ENCODE peak calls at places on chromosomes 1 and 21, in four cellular contexts. One of them, this sample, is unnamed.
A peak's percentile ranks its signal among the peaks of the same experiment; 100 is the strongest.

GRCh38 chr1:186888367-186888766 is 59.6 kb downstream of the PLA2G4A start:
- DNase-seq in NCI-H510A treated with DMSO at 0.1 percent for 48 hours: no peak
- DNase-seq in stimulated activated CD8-positive, alpha-beta memory T cell treated with anti-CD3 and anti-CD28 coated beads, Interleukin-15, amount 100 ng/mL, for 1 hour: no peak
- DNase-seq in HTR-8/SVneo: no peak
- DNase-seq in this sample: no peak

GRCh38 chr1:3319874-3320245 is 134.6 kb upstream of the ARHGEF16 start:
- DNase-seq in NCI-H510A treated with DMSO at 0.1 percent for 48 hours: no peak
- DNase-seq in stimulated activated CD8-positive, alpha-beta memory T cell treated with anti-CD3 and anti-CD28 coated beads, Interleukin-15, amount 100 ng/mL, for 1 hour: no peak
- DNase-seq in HTR-8/SVneo: peak; percentile 57
- DNase-seq in this sample: peak; percentile 75

GRCh38 chr1:228490120-228491078 is 3.2 kb downstream of the RNF187 start:
- DNase-seq in NCI-H510A treated with DMSO at 0.1 percent for 48 hours: peak; percentile 87
- DNase-seq in stimulated activated CD8-positive, alpha-beta memory T cell treated with anti-CD3 and anti-CD28 coated beads, Interleukin-15, amount 100 ng/mL, for 1 hour: no peak
- DNase-seq in HTR-8/SVneo: no peak
- DNase-seq in this sample: peak; percentile 35

GRCh38 chr1:43058545-43059360 is 100.1 kb upstream of the SLC2A1 start:
- DNase-seq in NCI-H510A treated with DMSO at 0.1 percent for 48 hours: no peak
- DNase-seq in stimulated activated CD8-positive, alpha-beta memory T cell treated with anti-CD3 and anti-CD28 coated beads, Interleukin-15, amount 100 ng/mL, for 1 hour: no peak
- DNase-seq in HTR-8/SVneo: peak; percentile 79
- DNase-seq in this sample: no peak

GRCh38 chr1:28064064-28064463 is 24.3 kb downstream of the EYA3 start:
- DNase-seq in NCI-H510A treated with DMSO at 0.1 percent for 48 hours: no peak
- DNase-seq in stimulated activated CD8-positive, alpha-beta memory T cell treated with anti-CD3 and anti-CD28 coated beads, Interleukin-15, amount 100 ng/mL, for 1 hour: no peak
- DNase-seq in HTR-8/SVneo: peak; percentile 37
- DNase-seq in this sample: no peak

GRCh38 chr1:215226755-215227154 is 144.2 kb downstream of the KCNK2 start:
- DNase-seq in NCI-H510A treated with DMSO at 0.1 percent for 48 hours: no peak
- DNase-seq in stimulated activated CD8-positive, alpha-beta memory T cell treated with anti-CD3 and anti-CD28 coated beads, Interleukin-15, amount 100 ng/mL, for 1 hour: no peak
- DNase-seq in HTR-8/SVneo: no peak
- DNase-seq in this sample: no peak

GRCh38 chr1:243916160-243916559 is 66.1 kb upstream of the AKT3 start:
- DNase-seq in NCI-H510A treated with DMSO at 0.1 percent for 48 hours: no peak
- DNase-seq in stimulated activated CD8-positive, alpha-beta memory T cell treated with anti-CD3 and anti-CD28 coated beads, Interleukin-15, amount 100 ng/mL, for 1 hour: no peak
- DNase-seq in HTR-8/SVneo: peak; percentile 51
- DNase-seq in this sample: no peak

GRCh38 chr1:93732514-93732913 is 50.9 kb upstream of the BCAR3 start:
- DNase-seq in NCI-H510A treated with DMSO at 0.1 percent for 48 hours: no peak
- DNase-seq in stimulated activated CD8-positive, alpha-beta memory T cell treated with anti-CD3 and anti-CD28 coated beads, Interleukin-15, amount 100 ng/mL, for 1 hour: no peak
- DNase-seq in HTR-8/SVneo: no peak
- DNase-seq in this sample: no peak

GRCh38 chr1:230857077-230857476 is 11.2 kb downstream of the C1orf198 start:
- DNase-seq in NCI-H510A treated with DMSO at 0.1 percent for 48 hours: no peak
- DNase-seq in stimulated activated CD8-positive, alpha-beta memory T cell treated with anti-CD3 and anti-CD28 coated beads, Interleukin-15, amount 100 ng/mL, for 1 hour: no peak
- DNase-seq in HTR-8/SVneo: no peak
- DNase-seq in this sample: no peak

GRCh38 chr1:156258859-156259258 is 11.0 kb upstream of the PAQR6 start:
- DNase-seq in NCI-H510A treated with DMSO at 0.1 percent for 48 hours: no peak
- DNase-seq in stimulated activated CD8-positive, alpha-beta memory T cell treated with anti-CD3 and anti-CD28 coated beads, Interleukin-15, amount 100 ng/mL, for 1 hour: no peak
- DNase-seq in HTR-8/SVneo: no peak
- DNase-seq in this sample: no peak

GRCh38 chr1:156414440-156415064 is 45.5 kb downstream of the RHBG start:
- DNase-seq in NCI-H510A treated with DMSO at 0.1 percent for 48 hours: no peak
- DNase-seq in stimulated activated CD8-positive, alpha-beta memory T cell treated with anti-CD3 and anti-CD28 coated beads, Interleukin-15, amount 100 ng/mL, for 1 hour: no peak
- DNase-seq in HTR-8/SVneo: no peak
- DNase-seq in this sample: no peak

GRCh38 chr1:3640113-3640932 is 9.6 kb downstream of the WRAP73 start:
- DNase-seq in NCI-H510A treated with DMSO at 0.1 percent for 48 hours: no peak
- DNase-seq in stimulated activated CD8-positive, alpha-beta memory T cell treated with anti-CD3 and anti-CD28 coated beads, Interleukin-15, amount 100 ng/mL, for 1 hour: no peak
- DNase-seq in HTR-8/SVneo: no peak
- DNase-seq in this sample: no peak

GRCh38 chr1:18322353-18323032 is 158.2 kb upstream of the KLHDC7A start:
- DNase-seq in NCI-H510A treated with DMSO at 0.1 percent for 48 hours: no peak
- DNase-seq in stimulated activated CD8-positive, alpha-beta memory T cell treated with anti-CD3 and anti-CD28 coated beads, Interleukin-15, amount 100 ng/mL, for 1 hour: no peak
- DNase-seq in HTR-8/SVneo: no peak
- DNase-seq in this sample: peak; percentile 9

GRCh38 chr1:201346337-201346939 is 31.0 kb downstream of the TNNT2 start:
- DNase-seq in NCI-H510A treated with DMSO at 0.1 percent for 48 hours: peak; percentile 49
- DNase-seq in stimulated activated CD8-positive, alpha-beta memory T cell treated with anti-CD3 and anti-CD28 coated beads, Interleukin-15, amount 100 ng/mL, for 1 hour: no peak
- DNase-seq in HTR-8/SVneo: peak; percentile 75
- DNase-seq in this sample: peak; percentile 78

GRCh38 chr21:25956993-25957714 is 213.4 kb downstream of the APP start:
- DNase-seq in NCI-H510A treated with DMSO at 0.1 percent for 48 hours: no peak
- DNase-seq in stimulated activated CD8-positive, alpha-beta memory T cell treated with anti-CD3 and anti-CD28 coated beads, Interleukin-15, amount 100 ng/mL, for 1 hour: no peak
- DNase-seq in HTR-8/SVneo: no peak
- DNase-seq in this sample: no peak

GRCh38 chr1:205709059-205709398 is 28.7 kb upstream of the SLC45A3 start:
- DNase-seq in NCI-H510A treated with DMSO at 0.1 percent for 48 hours: no peak
- DNase-seq in stimulated activated CD8-positive, alpha-beta memory T cell treated with anti-CD3 and anti-CD28 coated beads, Interleukin-15, amount 100 ng/mL, for 1 hour: no peak
- DNase-seq in HTR-8/SVneo: no peak
- DNase-seq in this sample: no peak

GRCh38 chr21:45295576-45296365 is 8.1 kb upstream of the POFUT2 start:
- DNase-seq in NCI-H510A treated with DMSO at 0.1 percent for 48 hours: no peak
- DNase-seq in stimulated activated CD8-positive, alpha-beta memory T cell treated with anti-CD3 and anti-CD28 coated beads, Interleukin-15, amount 100 ng/mL, for 1 hour: no peak
- DNase-seq in HTR-8/SVneo: peak; percentile 74
- DNase-seq in this sample: no peak

GRCh38 chr1:234941711-234942320 is 186.8 kb downstream of the TOMM20 start:
- DNase-seq in NCI-H510A treated with DMSO at 0.1 percent for 48 hours: no peak
- DNase-seq in stimulated activated CD8-positive, alpha-beta memory T cell treated with anti-CD3 and anti-CD28 coated beads, Interleukin-15, amount 100 ng/mL, for 1 hour: no peak
- DNase-seq in HTR-8/SVneo: no peak
- DNase-seq in this sample: no peak

GRCh38 chr1:235998812-235999211 is 66.1 kb downstream of the NID1 start:
- DNase-seq in NCI-H510A treated with DMSO at 0.1 percent for 48 hours: no peak
- DNase-seq in stimulated activated CD8-positive, alpha-beta memory T cell treated with anti-CD3 and anti-CD28 coated beads, Interleukin-15, amount 100 ng/mL, for 1 hour: no peak
- DNase-seq in HTR-8/SVneo: no peak
- DNase-seq in this sample: no peak

GRCh38 chr1:42164551-42165420 is at the start of gene GUCA2A:
- DNase-seq in NCI-H510A treated with DMSO at 0.1 percent for 48 hours: no peak
- DNase-seq in stimulated activated CD8-positive, alpha-beta memory T cell treated with anti-CD3 and anti-CD28 coated beads, Interleukin-15, amount 100 ng/mL, for 1 hour: no peak
- DNase-seq in HTR-8/SVneo: no peak
- DNase-seq in this sample: no peak

GRCh38 chr1:90508376-90509167 is 208.5 kb downstream of the BARHL2 start:
- DNase-seq in NCI-H510A treated with DMSO at 0.1 percent for 48 hours: no peak
- DNase-seq in stimulated activated CD8-positive, alpha-beta memory T cell treated with anti-CD3 and anti-CD28 coated beads, Interleukin-15, amount 100 ng/mL, for 1 hour: no peak
- DNase-seq in HTR-8/SVneo: no peak
- DNase-seq in this sample: no peak